ENCODE peak calls at places on chromosome 18, in seven cellular contexts. One of them, this sample, is unnamed.

GRCh38 chr18:21359746-21360145 is 117.7 kb downstream of the GREB1L start:
- DNase-seq in foreskin keratinocyte: no peak
- DNase-seq in GM12891: no peak
- DNase-seq in dorsolateral prefrontal cortex: no peak
- DNase-seq in mucosa of gallbladder: no peak
- DNase-seq in stimulated activated CD4-positive, alpha-beta T cell treated with anti-CD3 and anti-CD28 coated beads, Interleukin-15, amount 100 ng/mL, for 24 hours: no peak
- DNase-seq in GM12865: no peak
- DNase-seq in this sample: no peak

GRCh38 chr18:55415258-55415871 is 172.6 kb downstream of the TCF4 start:
- DNase-seq in foreskin keratinocyte: peak; percentile 47
- DNase-seq in GM12891: no peak
- DNase-seq in GM12865: peak; percentile 90
- DNase-seq in stimulated activated CD4-positive, alpha-beta T cell treated with anti-CD3 and anti-CD28 coated beads, Interleukin-15, amount 100 ng/mL, for 24 hours: peak; percentile 83
- DNase-seq in mucosa of gallbladder: peak; percentile 83
- DNase-seq in dorsolateral prefrontal cortex: peak; percentile 90
- DNase-seq in this sample: peak; percentile 82

GRCh38 chr18:34115409-34116081 is 109.2 kb downstream of the NOL4 start:
- DNase-seq in GM12891: no peak
- DNase-seq in GM12865: no peak
- DNase-seq in stimulated activated CD4-positive, alpha-beta T cell treated with anti-CD3 and anti-CD28 coated beads, Interleukin-15, amount 100 ng/mL, for 24 hours: no peak
- DNase-seq in foreskin keratinocyte: no peak
- DNase-seq in dorsolateral prefrontal cortex: no peak
- DNase-seq in mucosa of gallbladder: no peak
- DNase-seq in this sample: no peak

GRCh38 chr18:53534695-53535094 is 689.8 kb downstream of the MBD2 start:
- DNase-seq in GM12865: no peak
- DNase-seq in mucosa of gallbladder: peak; percentile 65
- DNase-seq in dorsolateral prefrontal cortex: peak; percentile 44
- DNase-seq in foreskin keratinocyte: no peak
- DNase-seq in GM12891: no peak
- DNase-seq in stimulated activated CD4-positive, alpha-beta T cell treated with anti-CD3 and anti-CD28 coated beads, Interleukin-15, amount 100 ng/mL, for 24 hours: no peak
- DNase-seq in this sample: no peak

GRCh38 chr18:63297678-63298392 is 21.7 kb downstream of the BCL2 start:
- DNase-seq in GM12891: no peak
- DNase-seq in dorsolateral prefrontal cortex: peak; percentile 32
- DNase-seq in stimulated activated CD4-positive, alpha-beta T cell treated with anti-CD3 and anti-CD28 coated beads, Interleukin-15, amount 100 ng/mL, for 24 hours: no peak
- DNase-seq in mucosa of gallbladder: no peak
- DNase-seq in foreskin keratinocyte: no peak
- DNase-seq in GM12865: no peak
- DNase-seq in this sample: no peak

GRCh38 chr18:2982452-2983172 is 30.3 kb downstream of the LPIN2 start:
- DNase-seq in GM12865: no peak
- DNase-seq in stimulated activated CD4-positive, alpha-beta T cell treated with anti-CD3 and anti-CD28 coated beads, Interleukin-15, amount 100 ng/mL, for 24 hours: no peak
- DNase-seq in mucosa of gallbladder: peak; percentile 86
- DNase-seq in dorsolateral prefrontal cortex: no peak
- DNase-seq in foreskin keratinocyte: no peak
- DNase-seq in GM12891: no peak
- DNase-seq in this sample: no peak

GRCh38 chr18:68177807-68178702 is 536.9 kb downstream of the TMX3 start:
- DNase-seq in mucosa of gallbladder: peak; percentile 45
- DNase-seq in dorsolateral prefrontal cortex: no peak
- DNase-seq in GM12891: no peak
- DNase-seq in foreskin keratinocyte: peak; percentile 80
- DNase-seq in GM12865: no peak
- DNase-seq in stimulated activated CD4-positive, alpha-beta T cell treated with anti-CD3 and anti-CD28 coated beads, Interleukin-15, amount 100 ng/mL, for 24 hours: no peak
- DNase-seq in this sample: peak; percentile 70

GRCh38 chr18:5456577-5457466 is 87.0 kb downstream of the EPB41L3 start:
- DNase-seq in GM12865: no peak
- DNase-seq in mucosa of gallbladder: no peak
- DNase-seq in foreskin keratinocyte: peak; percentile 23
- DNase-seq in stimulated activated CD4-positive, alpha-beta T cell treated with anti-CD3 and anti-CD28 coated beads, Interleukin-15, amount 100 ng/mL, for 24 hours: no peak
- DNase-seq in GM12891: no peak
- DNase-seq in dorsolateral prefrontal cortex: no peak
- DNase-seq in this sample: no peak

GRCh38 chr18:22169889-22170420 is 566 bp downstream of the GATA6 start:
- DNase-seq in dorsolateral prefrontal cortex: no peak
- DNase-seq in mucosa of gallbladder: no peak
- DNase-seq in GM12891: no peak
- DNase-seq in GM12865: peak; percentile 29
- DNase-seq in foreskin keratinocyte: peak; percentile 71
- DNase-seq in stimulated activated CD4-positive, alpha-beta T cell treated with anti-CD3 and anti-CD28 coated beads, Interleukin-15, amount 100 ng/mL, for 24 hours: no peak
- DNase-seq in this sample: no peak

GRCh38 chr18:34707670-34708069 is 2.4 kb upstream of the DTNA start:
- DNase-seq in stimulated activated CD4-positive, alpha-beta T cell treated with anti-CD3 and anti-CD28 coated beads, Interleukin-15, amount 100 ng/mL, for 24 hours: no peak
- DNase-seq in foreskin keratinocyte: peak; percentile 87
- DNase-seq in mucosa of gallbladder: peak; percentile 60
- DNase-seq in dorsolateral prefrontal cortex: no peak
- DNase-seq in GM12891: no peak
- DNase-seq in GM12865: no peak
- DNase-seq in this sample: no peak

GRCh38 chr18:48904086-48904485 is 46.7 kb downstream of the SMAD7 start:
- DNase-seq in dorsolateral prefrontal cortex: no peak
- DNase-seq in foreskin keratinocyte: no peak
- DNase-seq in stimulated activated CD4-positive, alpha-beta T cell treated with anti-CD3 and anti-CD28 coated beads, Interleukin-15, amount 100 ng/mL, for 24 hours: no peak
- DNase-seq in GM12865: no peak
- DNase-seq in mucosa of gallbladder: no peak
- DNase-seq in GM12891: no peak
- DNase-seq in this sample: no peak

GRCh38 chr18:3321133-3321812 is 59.3 kb downstream of the MYL12B start:
- DNase-seq in GM12865: no peak
- DNase-seq in stimulated activated CD4-positive, alpha-beta T cell treated with anti-CD3 and anti-CD28 coated beads, Interleukin-15, amount 100 ng/mL, for 24 hours: peak; percentile 18
- DNase-seq in GM12891: no peak
- DNase-seq in mucosa of gallbladder: peak; percentile 65
- DNase-seq in foreskin keratinocyte: peak; percentile 92
- DNase-seq in dorsolateral prefrontal cortex: no peak
- DNase-seq in this sample: no peak

GRCh38 chr18:32160547-32160946 is 29.3 kb upstream of the MEP1B start:
- DNase-seq in GM12891: no peak
- DNase-seq in dorsolateral prefrontal cortex: no peak
- DNase-seq in stimulated activated CD4-positive, alpha-beta T cell treated with anti-CD3 and anti-CD28 coated beads, Interleukin-15, amount 100 ng/mL, for 24 hours: no peak
- DNase-seq in foreskin keratinocyte: peak; percentile 33
- DNase-seq in GM12865: no peak
- DNase-seq in mucosa of gallbladder: peak; percentile 70
- DNase-seq in this sample: no peak

GRCh38 chr18:80176334-80177080 is 67.4 kb downstream of the ADNP2 start:
- DNase-seq in foreskin keratinocyte: no peak
- DNase-seq in dorsolateral prefrontal cortex: no peak
- DNase-seq in GM12865: no peak
- DNase-seq in stimulated activated CD4-positive, alpha-beta T cell treated with anti-CD3 and anti-CD28 coated beads, Interleukin-15, amount 100 ng/mL, for 24 hours: no peak
- DNase-seq in mucosa of gallbladder: no peak
- DNase-seq in GM12891: no peak
- DNase-seq in this sample: peak; percentile 44

GRCh38 chr18:62420151-62420512 is 95.0 kb downstream of the TNFRSF11A start:
- DNase-seq in GM12891: no peak
- DNase-seq in foreskin keratinocyte: peak; percentile 64
- DNase-seq in mucosa of gallbladder: peak; percentile 83
- DNase-seq in GM12865: no peak
- DNase-seq in stimulated activated CD4-positive, alpha-beta T cell treated with anti-CD3 and anti-CD28 coated beads, Interleukin-15, amount 100 ng/mL, for 24 hours: peak; percentile 43
- DNase-seq in dorsolateral prefrontal cortex: no peak
- DNase-seq in this sample: no peak

GRCh38 chr18:61569176-61569892 is 236.1 kb downstream of the CDH20 start:
- DNase-seq in dorsolateral prefrontal cortex: no peak
- DNase-seq in GM12865: no peak
- DNase-seq in foreskin keratinocyte: peak; percentile 80
- DNase-seq in GM12891: no peak
- DNase-seq in mucosa of gallbladder: no peak
- DNase-seq in stimulated activated CD4-positive, alpha-beta T cell treated with anti-CD3 and anti-CD28 coated beads, Interleukin-15, amount 100 ng/mL, for 24 hours: no peak
- DNase-seq in this sample: no peak

GRCh38 chr18:48133675-48134251 is 203.3 kb upstream of the SMAD2 start:
- DNase-seq in GM12865: no peak
- DNase-seq in dorsolateral prefrontal cortex: no peak
- DNase-seq in foreskin keratinocyte: peak; percentile 48
- DNase-seq in GM12891: no peak
- DNase-seq in mucosa of gallbladder: peak; percentile 53
- DNase-seq in stimulated activated CD4-positive, alpha-beta T cell treated with anti-CD3 and anti-CD28 coated beads, Interleukin-15, amount 100 ng/mL, for 24 hours: no peak
- DNase-seq in this sample: peak; percentile 70

GRCh38 chr18:53819671-53820070 is 404.8 kb downstream of the MBD2 start:
- DNase-seq in mucosa of gallbladder: no peak
- DNase-seq in stimulated activated CD4-positive, alpha-beta T cell treated with anti-CD3 and anti-CD28 coated beads, Interleukin-15, amount 100 ng/mL, for 24 hours: no peak
- DNase-seq in GM12891: no peak
- DNase-seq in dorsolateral prefrontal cortex: no peak
- DNase-seq in GM12865: no peak
- DNase-seq in foreskin keratinocyte: no peak
- DNase-seq in this sample: no peak

GRCh38 chr18:74541703-74542555 is 7.6 kb downstream of the CNDP1 start:
- DNase-seq in foreskin keratinocyte: peak; percentile 61
- DNase-seq in mucosa of gallbladder: peak; percentile 53
- DNase-seq in dorsolateral prefrontal cortex: peak; percentile 53
- DNase-seq in GM12865: no peak
- DNase-seq in stimulated activated CD4-positive, alpha-beta T cell treated with anti-CD3 and anti-CD28 coated beads, Interleukin-15, amount 100 ng/mL, for 24 hours: no peak
- DNase-seq in GM12891: no peak
- DNase-seq in this sample: no peak

GRCh38 chr18:67508146-67508545 is 8.4 kb downstream of the DSEL start:
- DNase-seq in stimulated activated CD4-positive, alpha-beta T cell treated with anti-CD3 and anti-CD28 coated beads, Interleukin-15, amount 100 ng/mL, for 24 hours: no peak
- DNase-seq in mucosa of gallbladder: no peak
- DNase-seq in dorsolateral prefrontal cortex: no peak
- DNase-seq in GM12865: no peak
- DNase-seq in GM12891: no peak
- DNase-seq in foreskin keratinocyte: no peak
- DNase-seq in this sample: no peak

GRCh38 chr18:70373062-70373519 is 84.2 kb downstream of the SOCS6 start:
- DNase-seq in dorsolateral prefrontal cortex: no peak
- DNase-seq in stimulated activated CD4-positive, alpha-beta T cell treated with anti-CD3 and anti-CD28 coated beads, Interleukin-15, amount 100 ng/mL, for 24 hours: no peak
- DNase-seq in GM12865: no peak
- DNase-seq in GM12891: no peak
- DNase-seq in foreskin keratinocyte: peak; percentile 96
- DNase-seq in mucosa of gallbladder: no peak
- DNase-seq in this sample: no peak

GRCh38 chr18:50654658-50655550 is 95.0 kb downstream of the MAPK4 start:
- DNase-seq in GM12865: no peak
- DNase-seq in mucosa of gallbladder: peak; percentile 27
- DNase-seq in GM12891: no peak
- DNase-seq in foreskin keratinocyte: no peak
- DNase-seq in stimulated activated CD4-positive, alpha-beta T cell treated with anti-CD3 and anti-CD28 coated beads, Interleukin-15, amount 100 ng/mL, for 24 hours: no peak
- DNase-seq in dorsolateral prefrontal cortex: no peak
- DNase-seq in this sample: no peak

GRCh38 chr18:57797209-57797651 is 5.9 kb downstream of the ATP8B1 start:
- DNase-seq in foreskin keratinocyte: no peak
- DNase-seq in GM12865: no peak
- DNase-seq in dorsolateral prefrontal cortex: no peak
- DNase-seq in mucosa of gallbladder: peak; percentile 76
- DNase-seq in GM12891: no peak
- DNase-seq in stimulated activated CD4-positive, alpha-beta T cell treated with anti-CD3 and anti-CD28 coated beads, Interleukin-15, amount 100 ng/mL, for 24 hours: no peak
- DNase-seq in this sample: no peak

GRCh38 chr18:59516356-59517155 is 157.5 kb upstream of the LMAN1 start:
- DNase-seq in dorsolateral prefrontal cortex: no peak
- DNase-seq in GM12891: no peak
- DNase-seq in stimulated activated CD4-positive, alpha-beta T cell treated with anti-CD3 and anti-CD28 coated beads, Interleukin-15, amount 100 ng/mL, for 24 hours: no peak
- DNase-seq in foreskin keratinocyte: peak; percentile 17
- DNase-seq in GM12865: no peak
- DNase-seq in mucosa of gallbladder: peak; percentile 69
- DNase-seq in this sample: no peak

GRCh38 chr18:46260016-46260878 is 156.1 kb downstream of the HAUS1 start:
- DNase-seq in mucosa of gallbladder: no peak
- DNase-seq in GM12891: no peak
- DNase-seq in dorsolateral prefrontal cortex: no peak
- DNase-seq in foreskin keratinocyte: peak; percentile 97
- DNase-seq in GM12865: no peak
- DNase-seq in stimulated activated CD4-positive, alpha-beta T cell treated with anti-CD3 and anti-CD28 coated beads, Interleukin-15, amount 100 ng/mL, for 24 hours: no peak
- DNase-seq in this sample: no peak

GRCh38 chr18:66764225-66764624 is 160.3 kb upstream of the CDH19 start:
- DNase-seq in foreskin keratinocyte: no peak
- DNase-seq in dorsolateral prefrontal cortex: no peak
- DNase-seq in GM12865: no peak
- DNase-seq in stimulated activated CD4-positive, alpha-beta T cell treated with anti-CD3 and anti-CD28 coated beads, Interleukin-15, amount 100 ng/mL, for 24 hours: no peak
- DNase-seq in mucosa of gallbladder: no peak
- DNase-seq in GM12891: no peak
- DNase-seq in this sample: no peak

GRCh38 chr18:908631-909621 is 4.3 kb downstream of the ADCYAP1 start:
- DNase-seq in foreskin keratinocyte: no peak
- DNase-seq in GM12891: no peak
- DNase-seq in GM12865: no peak
- DNase-seq in dorsolateral prefrontal cortex: no peak
- DNase-seq in stimulated activated CD4-positive, alpha-beta T cell treated with anti-CD3 and anti-CD28 coated beads, Interleukin-15, amount 100 ng/mL, for 24 hours: peak; percentile 6
- DNase-seq in mucosa of gallbladder: no peak
- DNase-seq in this sample: no peak

GRCh38 chr18:23238651-23239349 is 103.5 kb downstream of the CABLES1 start:
- DNase-seq in mucosa of gallbladder: no peak
- DNase-seq in stimulated activated CD4-positive, alpha-beta T cell treated with anti-CD3 and anti-CD28 coated beads, Interleukin-15, amount 100 ng/mL, for 24 hours: no peak
- DNase-seq in GM12891: no peak
- DNase-seq in foreskin keratinocyte: no peak
- DNase-seq in dorsolateral prefrontal cortex: no peak
- DNase-seq in GM12865: no peak
- DNase-seq in this sample: no peak

GRCh38 chr18:13477147-13477683 is 249.1 kb downstream of the FAM210A start:
- DNase-seq in foreskin keratinocyte: no peak
- DNase-seq in stimulated activated CD4-positive, alpha-beta T cell treated with anti-CD3 and anti-CD28 coated beads, Interleukin-15, amount 100 ng/mL, for 24 hours: no peak
- DNase-seq in dorsolateral prefrontal cortex: no peak
- DNase-seq in mucosa of gallbladder: no peak
- DNase-seq in GM12865: no peak
- DNase-seq in GM12891: no peak
- DNase-seq in this sample: no peak

GRCh38 chr18:36186461-36187137 is 698 bp upstream of the MOCOS start:
- DNase-seq in GM12865: peak; percentile 37
- DNase-seq in stimulated activated CD4-positive, alpha-beta T cell treated with anti-CD3 and anti-CD28 coated beads, Interleukin-15, amount 100 ng/mL, for 24 hours: peak; percentile 52
- DNase-seq in mucosa of gallbladder: no peak
- DNase-seq in GM12891: peak; percentile 40
- DNase-seq in foreskin keratinocyte: peak; percentile 6
- DNase-seq in dorsolateral prefrontal cortex: no peak
- DNase-seq in this sample: no peak

GRCh38 chr18:58263055-58263732 is 219.2 kb downstream of the NEDD4L start:
- DNase-seq in GM12865: no peak
- DNase-seq in foreskin keratinocyte: peak; percentile 90
- DNase-seq in stimulated activated CD4-positive, alpha-beta T cell treated with anti-CD3 and anti-CD28 coated beads, Interleukin-15, amount 100 ng/mL, for 24 hours: no peak
- DNase-seq in dorsolateral prefrontal cortex: no peak
- DNase-seq in GM12891: no peak
- DNase-seq in mucosa of gallbladder: no peak
- DNase-seq in this sample: peak; percentile 63

GRCh38 chr18:44682871-44683221 is 2.2 kb downstream of the SETBP1 start:
- DNase-seq in mucosa of gallbladder: no peak
- DNase-seq in foreskin keratinocyte: no peak
- DNase-seq in stimulated activated CD4-positive, alpha-beta T cell treated with anti-CD3 and anti-CD28 coated beads, Interleukin-15, amount 100 ng/mL, for 24 hours: no peak
- DNase-seq in GM12865: no peak
- DNase-seq in GM12891: no peak
- DNase-seq in dorsolateral prefrontal cortex: no peak
- DNase-seq in this sample: no peak

GRCh38 chr18:42131044-42131939 is 176.3 kb downstream of the PIK3C3 start:
- DNase-seq in stimulated activated CD4-positive, alpha-beta T cell treated with anti-CD3 and anti-CD28 coated beads, Interleukin-15, amount 100 ng/mL, for 24 hours: no peak
- DNase-seq in foreskin keratinocyte: no peak
- DNase-seq in GM12865: no peak
- DNase-seq in GM12891: no peak
- DNase-seq in mucosa of gallbladder: no peak
- DNase-seq in dorsolateral prefrontal cortex: no peak
- DNase-seq in this sample: no peak

GRCh38 chr18:10745232-10745631 is 219.4 kb downstream of the NAPG start:
- DNase-seq in GM12891: no peak
- DNase-seq in foreskin keratinocyte: no peak
- DNase-seq in GM12865: no peak
- DNase-seq in mucosa of gallbladder: no peak
- DNase-seq in dorsolateral prefrontal cortex: no peak
- DNase-seq in stimulated activated CD4-positive, alpha-beta T cell treated with anti-CD3 and anti-CD28 coated beads, Interleukin-15, amount 100 ng/mL, for 24 hours: no peak
- DNase-seq in this sample: no peak

GRCh38 chr18:69400253-69400975 is at the start of gene DOK6:
- DNase-seq in dorsolateral prefrontal cortex: peak; percentile 38
- DNase-seq in foreskin keratinocyte: peak; percentile 19
- DNase-seq in mucosa of gallbladder: peak; percentile 42
- DNase-seq in GM12891: no peak
- DNase-seq in GM12865: no peak
- DNase-seq in stimulated activated CD4-positive, alpha-beta T cell treated with anti-CD3 and anti-CD28 coated beads, Interleukin-15, amount 100 ng/mL, for 24 hours: peak; percentile 24
- DNase-seq in this sample: no peak

GRCh38 chr18:29616885-29617284 is 1425.7 kb downstream of the DSC3 start:
- DNase-seq in GM12891: no peak
- DNase-seq in mucosa of gallbladder: no peak
- DNase-seq in GM12865: no peak
- DNase-seq in dorsolateral prefrontal cortex: no peak
- DNase-seq in foreskin keratinocyte: no peak
- DNase-seq in stimulated activated CD4-positive, alpha-beta T cell treated with anti-CD3 and anti-CD28 coated beads, Interleukin-15, amount 100 ng/mL, for 24 hours: no peak
- DNase-seq in this sample: no peak

GRCh38 chr18:48168861-48169260 is 238.4 kb upstream of the SMAD2 start:
- DNase-seq in foreskin keratinocyte: no peak
- DNase-seq in mucosa of gallbladder: no peak
- DNase-seq in dorsolateral prefrontal cortex: no peak
- DNase-seq in GM12891: no peak
- DNase-seq in stimulated activated CD4-positive, alpha-beta T cell treated with anti-CD3 and anti-CD28 coated beads, Interleukin-15, amount 100 ng/mL, for 24 hours: no peak
- DNase-seq in GM12865: no peak
- DNase-seq in this sample: no peak

GRCh38 chr18:13797157-13797611 is 26.8 kb upstream of the MC5R start:
- DNase-seq in dorsolateral prefrontal cortex: no peak
- DNase-seq in foreskin keratinocyte: peak; percentile 91
- DNase-seq in GM12865: no peak
- DNase-seq in GM12891: no peak
- DNase-seq in stimulated activated CD4-positive, alpha-beta T cell treated with anti-CD3 and anti-CD28 coated beads, Interleukin-15, amount 100 ng/mL, for 24 hours: no peak
- DNase-seq in mucosa of gallbladder: no peak
- DNase-seq in this sample: no peak

This sample was measured in prostate gland.